ENCODE peak calls at places on chromosomes 1 and 21, in seven cellular contexts. Y, A, V, W, O, D and T are unnamed samples.

GRCh38 chr1:203116048-203116810 is 11.3 kb upstream of the ADORA1 start:
- DNase-seq in D (no peak), V (no peak), Y (no peak), A (no peak), O (no peak), W (no peak), T (no peak)

GRCh38 chr1:100077525-100077924 is 55.2 kb downstream of the SASS6 start:
- DNase-seq in V (no peak), O (no peak), W (no peak), A (no peak), Y (no peak), D (no peak), T (no peak)

GRCh38 chr1:206490643-206491421 is 16.5 kb upstream of the RASSF5 start:
- DNase-seq in V (no peak), O (peak; percentile 63), A (no peak), D (no peak), Y (no peak), W (no peak), T (no peak)

GRCh38 chr1:234476172-234476571 is 2.8 kb downstream of the TARBP1 start:
- DNase-seq in V (no peak), O (no peak), A (no peak), W (no peak), D (no peak), Y (no peak), T (no peak)

GRCh38 chr21:45487891-45488600 is 54.2 kb downstream of the SLC19A1 start:
- DNase-seq in O (no peak), D (no peak), A (no peak), W (no peak), Y (no peak), V (no peak), T (no peak)

GRCh38 chr1:77783141-77783540 is 3.7 kb downstream of the MIGA1 start:
- DNase-seq in V (no peak), W (no peak), A (no peak), Y (no peak), O (no peak), D (no peak), T (no peak)

GRCh38 chr1:80249699-80250098 is 1243.2 kb upstream of the ADGRL4 start:
- DNase-seq in D (no peak), W (no peak), Y (no peak), V (no peak), O (no peak), A (no peak), T (no peak)

GRCh38 chr1:88175631-88176226 is 508.3 kb upstream of the PKN2 start:
- DNase-seq in D (no peak), V (no peak), O (peak; percentile 74), Y (no peak), A (peak; percentile 87), W (peak; percentile 64), T (peak; percentile 11)

GRCh38 chr1:83499998-83500397 is 498.9 kb downstream of the TTLL7 start:
- DNase-seq in Y (no peak), D (no peak), V (no peak), O (no peak), W (no peak), A (no peak), T (no peak)

GRCh38 chr1:115214098-115214497 is 124.0 kb downstream of the NGF start:
- DNase-seq in V (no peak), A (peak; percentile 49), W (peak; percentile 35), Y (no peak), O (no peak), D (no peak), T (no peak)

GRCh38 chr1:85445906-85446305 is 19.1 kb downstream of the DDAH1 start:
- DNase-seq in D (no peak), Y (no peak), W (no peak), A (no peak), O (peak; percentile 16), V (no peak), T (no peak)

GRCh38 chr1:196717868-196718267 is 56.8 kb upstream of the CFHR3 start:
- DNase-seq in O (no peak), D (no peak), A (no peak), V (no peak), Y (no peak), W (no peak), T (no peak)

GRCh38 chr1:36161656-36162531 is 5.9 kb downstream of the MAP7D1 start:
- DNase-seq in O (peak; percentile 43), D (no peak), V (no peak), Y (no peak), A (no peak), W (peak; percentile 73), T (peak; percentile 51)

GRCh38 chr1:206851611-206852010 is 13.8 kb upstream of the IL20 start:
- DNase-seq in W (no peak), Y (no peak), O (peak; percentile 85), D (no peak), A (no peak), V (no peak), T (no peak)

GRCh38 chr1:71587961-71588360 is 507.1 kb upstream of the ZRANB2 start:
- DNase-seq in O (peak; percentile 4), D (no peak), W (peak; percentile 29), V (no peak), A (no peak), Y (no peak), T (no peak)

GRCh38 chr1:221892301-221892830 is 150.5 kb upstream of the DUSP10 start:
- DNase-seq in Y (no peak), D (no peak), A (no peak), V (no peak), O (no peak), W (no peak), T (no peak)

GRCh38 chr21:28904961-28905435 is 87.7 kb downstream of the LTN1 start:
- DNase-seq in O (no peak), W (peak; percentile 15), A (peak; percentile 51), Y (no peak), V (no peak), D (no peak), T (peak; percentile 31)

GRCh38 chr21:25191141-25191540 is 416.1 kb downstream of the MRPL39 start:
- DNase-seq in V (no peak), Y (no peak), A (no peak), D (no peak), O (no peak), W (no peak), T (no peak)

GRCh38 chr1:110890474-110891196 is 17.7 kb downstream of the CD53 start:
- DNase-seq in W (no peak), O (no peak), A (no peak), Y (no peak), D (no peak), V (no peak), T (no peak)

GRCh38 chr1:44240802-44241671 is 27.8 kb downstream of the DMAP1 start:
- DNase-seq in V (no peak), W (no peak), A (no peak), D (no peak), Y (no peak), O (no peak), T (peak; percentile 6)

GRCh38 chr1:48673725-48674124 is 103.0 kb downstream of the BEND5 start:
- DNase-seq in D (no peak), O (no peak), W (peak; percentile 30), Y (no peak), A (no peak), V (no peak), T (no peak)

DNA sequence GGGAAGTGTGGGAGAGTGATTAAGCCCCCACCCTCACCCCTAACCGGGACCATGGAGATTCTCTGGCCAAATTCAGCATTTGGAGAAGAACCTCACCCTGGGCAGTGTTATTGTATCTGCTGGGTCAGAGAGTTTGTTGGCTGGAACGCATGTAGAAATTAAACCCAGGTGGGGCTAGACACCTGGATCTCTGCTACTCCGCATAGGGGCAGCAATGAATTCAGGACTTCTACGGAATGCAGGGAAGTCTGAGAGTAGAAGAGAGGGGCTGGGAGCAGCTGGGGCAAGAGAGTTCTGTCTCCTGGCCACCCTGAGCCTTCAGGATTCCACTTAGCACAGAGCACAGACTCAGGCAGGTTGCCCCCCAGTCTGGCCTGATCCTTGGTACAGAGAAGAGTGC is 3.6 kb upstream of the CRABP2 start:
- DNase-seq in W (no peak), A (no peak), Y (no peak), V (no peak), O (no peak), D (no peak), T (no peak)
- H3K27ac ChIP-seq in W (peak overlapping the region; percentile 97), A (no peak overlapping the region), Y (peak overlapping the region; percentile 52), V (no peak overlapping the region), O (no peak overlapping the region), D (no peak overlapping the region), T (peak overlapping the region; percentile 17)

GRCh38 chr1:186497651-186498050 is 36.7 kb upstream of the PDC start:
- DNase-seq in W (no peak), D (no peak), A (no peak), Y (no peak), V (no peak), O (no peak), T (no peak)
- H3K27ac ChIP-seq in W (peak overlapping the region; percentile 67), D (no peak overlapping the region), A (no peak overlapping the region), Y (no peak overlapping the region), V (no peak overlapping the region), O (no peak overlapping the region), T (no peak overlapping the region)

GRCh38 chr1:56564615-56565014 is 14.7 kb downstream of the PLPP3 start:
- DNase-seq in A (no peak), O (no peak), W (no peak), Y (no peak), V (no peak), D (no peak), T (no peak)

GRCh38 chr1:56563045-56563444 is 16.3 kb downstream of the PLPP3 start:
- DNase-seq in Y (no peak), D (no peak), A (no peak), V (no peak), W (no peak), O (no peak), T (no peak)

GRCh38 chr1:56563568-56563967 is 15.8 kb downstream of the PLPP3 start:
- DNase-seq in Y (no peak), A (peak; percentile 73), O (no peak), W (peak; percentile 24), V (no peak), D (no peak), T (no peak)

GRCh38 chr1:56566994-56567393 is 12.4 kb downstream of the PLPP3 start:
- DNase-seq in D (no peak), O (peak; percentile 25), V (no peak), A (no peak), Y (no peak), W (no peak), T (no peak)

GRCh38 chr1:56566040-56566774 is 13.2 kb downstream of the PLPP3 start:
- DNase-seq in O (no peak), A (peak; percentile 69), V (no peak), D (no peak), Y (no peak), W (peak; percentile 65), T (no peak)
- H3K27ac ChIP-seq in O (no peak overlapping the region), A (peak overlapping the region; percentile 24), V (no peak overlapping the region), D (no peak overlapping the region), Y (peak overlapping the region; percentile 75), W (peak overlapping the region; percentile 85), T (no peak overlapping the region)

GRCh38 chr1:170445096-170445495 is 86.9 kb upstream of the GORAB start:
- DNase-seq in W (no peak), D (no peak), O (peak; percentile 69), Y (no peak), V (no peak), A (no peak), T (no peak)

DNA sequence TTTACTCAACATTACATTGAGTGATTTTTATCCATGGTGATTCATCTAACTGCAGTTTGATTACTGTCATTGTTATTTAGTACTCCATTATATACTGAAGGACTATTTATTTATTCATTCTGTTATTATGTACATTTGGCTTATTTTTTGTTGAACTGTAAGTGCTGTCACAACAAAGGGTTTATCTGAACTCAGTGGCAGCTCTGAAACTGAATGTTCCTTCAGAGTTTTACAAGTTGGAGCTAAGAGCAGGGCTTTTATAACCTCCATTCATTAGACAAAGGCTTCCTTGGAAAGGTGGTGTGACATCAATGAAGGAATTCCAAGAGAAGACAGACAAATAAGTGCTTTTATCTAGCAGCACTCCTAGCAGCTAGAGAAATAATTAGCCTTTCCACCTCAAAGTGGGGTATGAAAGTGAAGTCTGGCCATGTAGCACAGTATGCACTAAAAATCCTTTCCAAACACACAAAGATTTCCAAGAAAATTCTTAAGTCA is 83.3 kb upstream of the GORAB start:
- DNase-seq in A (no peak), V (no peak), D (no peak), O (no peak), W (no peak), Y (no peak), T (no peak)
- H3K27ac ChIP-seq in A (no peak overlapping the region), V (no peak overlapping the region), D (no peak overlapping the region), O (no peak overlapping the region), W (no peak overlapping the region), Y (no peak overlapping the region), T (no peak overlapping the region)